ENCODE peak calls at places on chromosomes 1 and 21, in ten cellular contexts. I, V, A, S, X, E, N, Z, L and C are unnamed samples.

GRCh38 chr1:180229483-180230415 is at the start of gene LHX4:
- DNase-seq in I (no peak), V (no peak), A (peak; percentile 53), S (no peak), X (peak; percentile 85), E (peak; percentile 82), N (no peak), Z (no peak), L (peak; percentile 51), C (peak; percentile 56)

GRCh38 chr1:106554294-106554693 is 502.2 kb upstream of the PRMT6 start:
- DNase-seq in I (no peak), V (no peak), A (no peak), S (no peak), X (no peak), E (no peak), N (no peak), Z (no peak), L (no peak), C (no peak)

GRCh38 chr1:58968360-58968952 is 184.6 kb upstream of the JUN start:
- DNase-seq in I (no peak), V (peak; percentile 82), A (no peak), S (no peak), X (no peak), E (no peak), N (peak; percentile 43), Z (peak; percentile 93), L (peak; percentile 14), C (no peak)

GRCh38 chr21:26171310-26172100 is 935 bp upstream of the APP start:
- DNase-seq in I (no peak), V (no peak), A (peak; percentile 47), S (no peak), X (no peak), E (no peak), N (no peak), Z (no peak), L (no peak), C (no peak)

GRCh38 chr1:44084998-44085675 is 33.5 kb upstream of the KLF17 start:
- DNase-seq in I (no peak), V (no peak), A (no peak), S (no peak), X (no peak), E (no peak), N (no peak), Z (no peak), L (no peak), C (no peak)

GRCh38 chr1:31930827-31931226 is 7.3 kb downstream of the PTP4A2 start:
- DNase-seq in I (no peak), V (no peak), A (no peak), S (no peak), X (no peak), E (no peak), N (no peak), Z (no peak), L (no peak), C (peak; percentile 48)

GRCh38 chr1:89887270-89887669 is 66.4 kb downstream of the LRRC8D start:
- DNase-seq in I (no peak), V (no peak), A (no peak), S (no peak), X (no peak), E (no peak), N (no peak), Z (no peak), L (no peak), C (peak; percentile 58)

GRCh38 chr1:6037338-6037762 is 8.3 kb upstream of the KCNAB2 start:
- DNase-seq in I (no peak), V (no peak), A (peak; percentile 53), S (no peak), X (no peak), E (peak; percentile 43), N (no peak), Z (no peak), L (peak; percentile 30), C (no peak)

GRCh38 chr1:13960376-13960987 is 260.5 kb downstream of the PRDM2 start:
- DNase-seq in I (peak; percentile 32), V (peak; percentile 32), A (peak; percentile 68), S (peak; percentile 15), X (peak; percentile 57), E (peak; percentile 66), N (peak; percentile 46), Z (peak; percentile 79), L (peak; percentile 71), C (peak; percentile 68)

GRCh38 chr1:179820216-179820970 is 57.2 kb downstream of the TOR1AIP2 start:
- DNase-seq in I (no peak), V (no peak), A (no peak), S (no peak), X (no peak), E (no peak), N (no peak), Z (no peak), L (no peak), C (no peak)

GRCh38 chr21:33308586-33309490 is 15.9 kb upstream of the IFNAR1 start:
- DNase-seq in I (no peak), V (no peak), A (peak; percentile 88), S (no peak), X (no peak), E (no peak), N (no peak), Z (no peak), L (no peak), C (peak; percentile 18)